ENCODE peak calls at places on chromosomes 16 and 17, in seven cellular contexts. Q is NCI-H1436, D is amygdala, P is HT1080, R is EL, Z is stomach, A is skeletal muscle cell. Y is an unnamed sample.
A peak's percentile ranks its signal among the peaks of the same experiment; 100 is the strongest.

GRCh38 chr17:61214753-61215152 is 184.9 kb upstream of the TBX2 start:
- DNase-seq in Q (no peak), D (no peak), P (no peak), R (no peak), Z (no peak), A (no peak), Y (no peak)

GRCh38 chr16:81526199-81526598 is 81.6 kb downstream of the CMIP start:
- DNase-seq in Q (no peak), D (no peak), P (no peak), R (no peak), Z (no peak), A (no peak), Y (no peak)

GRCh38 chr16:87149051-87149450 is 168.1 kb downstream of the C16orf95 start:
- DNase-seq in Q (no peak), D (no peak), P (no peak), R (peak; percentile 39), Z (no peak), A (no peak), Y (peak; percentile 77)

GRCh38 chr16:78684040-78684611 is 584.7 kb downstream of the WWOX start:
- DNase-seq in Q (no peak), D (no peak), P (peak; percentile 74), R (no peak), Z (peak; percentile 38), A (peak; percentile 46), Y (peak; percentile 32)

GRCh38 chr16:49924078-49924477 is 68.2 kb upstream of the ZNF423 start:
- DNase-seq in Q (no peak), D (no peak), P (peak; percentile 69), R (peak; percentile 24), Z (no peak), A (no peak), Y (peak; percentile 35)

GRCh38 chr17:28746611-28747045 is 2.8 kb downstream of the TRAF4 start:
- DNase-seq in Q (peak; percentile 11), D (peak; percentile 44), P (no peak), R (no peak), Z (peak; percentile 91), A (peak; percentile 53), Y (no peak)

GRCh38 chr17:43528319-43528987 is 17.7 kb downstream of the ETV4 start:
- DNase-seq in Q (no peak), D (no peak), P (no peak), R (no peak), Z (no peak), A (no peak), Y (peak; percentile 67)

GRCh38 chr16:80620656-80621605 is 80.1 kb downstream of the DYNLRB2 start:
- DNase-seq in Q (no peak), D (no peak), P (no peak), R (no peak), Z (no peak), A (no peak), Y (peak; percentile 62)

GRCh38 chr17:29461807-29462206 is 71.6 kb downstream of the TAOK1 start:
- DNase-seq in Q (no peak), D (no peak), P (no peak), R (no peak), Z (no peak), A (no peak), Y (no peak)

GRCh38 chr16:50736448-50736847 is 5.4 kb upstream of the CYLD start:
- DNase-seq in Q (no peak), D (no peak), P (no peak), R (no peak), Z (no peak), A (no peak), Y (no peak)

GRCh38 chr16:8552487-8553221 is 37.7 kb downstream of the TMEM114 start:
- DNase-seq in Q (no peak), D (no peak), P (no peak), R (no peak), Z (peak; percentile 14), A (no peak), Y (no peak)

GRCh38 chr17:80558046-80558445 is 13.4 kb downstream of the RPTOR start:
- DNase-seq in Q (no peak), D (no peak), P (no peak), R (no peak), Z (no peak), A (no peak), Y (no peak)

GRCh38 chr16:79929260-79929977 is 328.9 kb upstream of the MAF start:
- DNase-seq in Q (no peak), D (no peak), P (no peak), R (no peak), Z (no peak), A (no peak), Y (no peak)

GRCh38 chr17:50148226-50149098 is 2.0 kb downstream of the PPP1R9B start:
- DNase-seq in Q (no peak), D (no peak), P (peak; percentile 32), R (peak; percentile 66), Z (peak; percentile 62), A (no peak), Y (peak; percentile 60)

GRCh38 chr16:307691-308312 is 24.8 kb downstream of the PDIA2 start:
- DNase-seq in Q (no peak), D (no peak), P (no peak), R (no peak), Z (no peak), A (no peak), Y (no peak)

GRCh38 chr17:10790491-10791401 is 13.2 kb downstream of the TMEM238L start:
- DNase-seq in Q (no peak), D (no peak), P (peak; percentile 65), R (no peak), Z (peak; percentile 87), A (no peak), Y (peak; percentile 13)

GRCh38 chr17:58247511-58248363 is 9.4 kb downstream of the LPO start:
- DNase-seq in Q (no peak), D (no peak), P (no peak), R (no peak), Z (no peak), A (no peak), Y (no peak)

GRCh38 chr17:78558181-78558850 is 18.9 kb downstream of the DNAH17 start:
- DNase-seq in Q (no peak), D (no peak), P (no peak), R (no peak), Z (no peak), A (no peak), Y (peak; percentile 9)

GRCh38 chr16:10971560-10971961 is 27.2 kb downstream of the CLEC16A start:
- DNase-seq in Q (peak; percentile 59), D (peak; percentile 13), P (peak; percentile 80), R (peak; percentile 95), Z (no peak), A (peak; percentile 40), Y (peak; percentile 96)

GRCh38 chr17:82943751-82944150 is 103.9 kb upstream of the ZNF750 start:
- DNase-seq in Q (no peak), D (no peak), P (no peak), R (no peak), Z (no peak), A (no peak), Y (no peak)

GRCh38 chr16:48864055-48864454 is 254.1 kb upstream of the N4BP1 start:
- DNase-seq in Q (no peak), D (no peak), P (no peak), R (no peak), Z (no peak), A (no peak), Y (no peak)

GRCh38 chr17:40678902-40679522 is 14.0 kb upstream of the KRT222 start:
- DNase-seq in Q (no peak), D (no peak), P (no peak), R (no peak), Z (no peak), A (no peak), Y (no peak)

GRCh38 chr17:1043601-1044251 is 46.8 kb downstream of the TIMM22 start:
- DNase-seq in Q (peak; percentile 35), D (no peak), P (no peak), R (no peak), Z (no peak), A (no peak), Y (no peak)

GRCh38 chr17:70144260-70144846 is 25.0 kb upstream of the KCNJ2 start:
- DNase-seq in Q (no peak), D (no peak), P (peak; percentile 29), R (peak; percentile 39), Z (no peak), A (no peak), Y (peak; percentile 33)

GRCh38 chr17:79023886-79024771 is at the start of gene C1QTNF1:
- DNase-seq in Q (no peak), D (no peak), P (no peak), R (peak; percentile 50), Z (peak; percentile 49), A (no peak), Y (peak; percentile 38)

GRCh38 chr17:79800325-79801155 is 3.7 kb upstream of the CBX8 start:
- DNase-seq in Q (peak; percentile 30), D (no peak), P (no peak), R (peak; percentile 51), Z (no peak), A (no peak), Y (peak; percentile 62)

GRCh38 chr17:80630721-80631120 is 86.1 kb downstream of the RPTOR start:
- DNase-seq in Q (no peak), D (no peak), P (no peak), R (no peak), Z (no peak), A (no peak), Y (no peak)

GRCh38 chr17:71402661-71403141 is 718.1 kb upstream of the SOX9 start:
- DNase-seq in Q (peak; percentile 55), D (no peak), P (peak; percentile 62), R (no peak), Z (no peak), A (no peak), Y (peak; percentile 75)

GRCh38 chr16:67156146-67156844 is 3.4 kb downstream of the TRADD start:
- DNase-seq in Q (no peak), D (no peak), P (no peak), R (no peak), Z (no peak), A (no peak), Y (no peak)

GRCh38 chr16:19029980-19030379 is 37.4 kb upstream of the COQ7 start:
- DNase-seq in Q (no peak), D (no peak), P (no peak), R (no peak), Z (no peak), A (no peak), Y (no peak)

GRCh38 chr16:87178977-87179376 is 138.2 kb downstream of the C16orf95 start:
- DNase-seq in Q (no peak), D (no peak), P (peak; percentile 63), R (peak; percentile 65), Z (no peak), A (no peak), Y (peak; percentile 93)

GRCh38 chr17:70084476-70084875 is 9.5 kb downstream of the KCNJ16 start:
- DNase-seq in Q (no peak), D (no peak), P (peak; percentile 5), R (no peak), Z (no peak), A (no peak), Y (no peak)

GRCh38 chr16:85781156-85781555 is 18.2 kb downstream of the EMC8 start:
- DNase-seq in Q (no peak), D (no peak), P (no peak), R (no peak), Z (no peak), A (no peak), Y (no peak)

GRCh38 chr17:38706625-38707298 is 1.7 kb downstream of the MLLT6 start:
- DNase-seq in Q (no peak), D (no peak), P (no peak), R (peak; percentile 19), Z (no peak), A (no peak), Y (no peak)

GRCh38 chr17:68452724-68453290 is 4.5 kb downstream of the WIPI1 start:
- DNase-seq in Q (no peak), D (no peak), P (no peak), R (no peak), Z (no peak), A (no peak), Y (no peak)

GRCh38 chr16:3461120-3461519 is 17.6 kb downstream of the NAA60 start:
- DNase-seq in Q (no peak), D (no peak), P (no peak), R (no peak), Z (no peak), A (no peak), Y (no peak)

GRCh38 chr16:69404275-69404805 is 18.5 kb upstream of the TERF2 start:
- DNase-seq in Q (no peak), D (peak; percentile 6), P (peak; percentile 32), R (peak; percentile 62), Z (peak; percentile 69), A (no peak), Y (peak; percentile 93)

GRCh38 chr17:65959630-65960029 is 232.3 kb downstream of the CEP112 start:
- DNase-seq in Q (no peak), D (no peak), P (no peak), R (no peak), Z (no peak), A (no peak), Y (no peak)

Y was measured in M059J.